ENCODE peak calls at places on chromosome 10, in six cellular contexts. One of them, this sample, is unnamed.

GRCh38 chr10:75469018-75469616 is 37.7 kb downstream of the LRMDA start:
- DNase-seq in NCI-H446 treated with DMSO at 0.1 percent for 48 hours: no peak
- DNase-seq in D341Med: no peak
- DNase-seq in activated CD8-positive, alpha-beta T cell treated with anti-CD3 and anti-CD28 coated beads for 36 hours: no peak
- DNase-seq in astrocyte of the spinal cord: peak
- DNase-seq in MCF 10A: peak
- DNase-seq in this sample: no peak

GRCh38 chr10:64537931-64538330 is 1016.7 kb downstream of the REEP3 start:
- DNase-seq in NCI-H446 treated with DMSO at 0.1 percent for 48 hours: no peak
- DNase-seq in D341Med: no peak
- DNase-seq in activated CD8-positive, alpha-beta T cell treated with anti-CD3 and anti-CD28 coated beads for 36 hours: no peak
- DNase-seq in astrocyte of the spinal cord: no peak
- DNase-seq in MCF 10A: no peak
- DNase-seq in this sample: no peak

GRCh38 chr10:70680899-70681730 is 8.8 kb downstream of the ADAMTS14 start:
- DNase-seq in NCI-H446 treated with DMSO at 0.1 percent for 48 hours: no peak
- DNase-seq in D341Med: no peak
- DNase-seq in activated CD8-positive, alpha-beta T cell treated with anti-CD3 and anti-CD28 coated beads for 36 hours: no peak
- DNase-seq in astrocyte of the spinal cord: no peak
- DNase-seq in MCF 10A: no peak
- DNase-seq in this sample: no peak

GRCh38 chr10:130929422-130930325 is 381.8 kb downstream of the TCERG1L start:
- DNase-seq in NCI-H446 treated with DMSO at 0.1 percent for 48 hours: no peak
- DNase-seq in D341Med: no peak
- DNase-seq in activated CD8-positive, alpha-beta T cell treated with anti-CD3 and anti-CD28 coated beads for 36 hours: no peak
- DNase-seq in astrocyte of the spinal cord: no peak
- DNase-seq in MCF 10A: no peak
- DNase-seq in this sample: no peak

GRCh38 chr10:43075612-43076003 is 1.3 kb upstream of the RET start:
- DNase-seq in NCI-H446 treated with DMSO at 0.1 percent for 48 hours: no peak
- DNase-seq in D341Med: no peak
- DNase-seq in activated CD8-positive, alpha-beta T cell treated with anti-CD3 and anti-CD28 coated beads for 36 hours: peak
- DNase-seq in astrocyte of the spinal cord: no peak
- DNase-seq in MCF 10A: no peak
- DNase-seq in this sample: no peak

GRCh38 chr10:32210306-32211045 is 136.5 kb downstream of the EPC1 start:
- DNase-seq in NCI-H446 treated with DMSO at 0.1 percent for 48 hours: peak
- DNase-seq in D341Med: peak
- DNase-seq in activated CD8-positive, alpha-beta T cell treated with anti-CD3 and anti-CD28 coated beads for 36 hours: peak
- DNase-seq in astrocyte of the spinal cord: peak
- DNase-seq in MCF 10A: peak
- DNase-seq in this sample: no peak

GRCh38 chr10:60964257-60965235 is 20.6 kb upstream of the RHOBTB1 start:
- DNase-seq in NCI-H446 treated with DMSO at 0.1 percent for 48 hours: peak
- DNase-seq in D341Med: peak
- DNase-seq in activated CD8-positive, alpha-beta T cell treated with anti-CD3 and anti-CD28 coated beads for 36 hours: peak
- DNase-seq in astrocyte of the spinal cord: peak
- DNase-seq in MCF 10A: peak
- DNase-seq in this sample: peak

GRCh38 chr10:95454356-95454755 is 106.8 kb downstream of the SORBS1 start:
- DNase-seq in NCI-H446 treated with DMSO at 0.1 percent for 48 hours: no peak
- DNase-seq in D341Med: no peak
- DNase-seq in activated CD8-positive, alpha-beta T cell treated with anti-CD3 and anti-CD28 coated beads for 36 hours: no peak
- DNase-seq in astrocyte of the spinal cord: no peak
- DNase-seq in MCF 10A: no peak
- DNase-seq in this sample: no peak

GRCh38 chr10:99676895-99677294 is 17.6 kb downstream of the ENTPD7 start:
- DNase-seq in NCI-H446 treated with DMSO at 0.1 percent for 48 hours: no peak
- DNase-seq in D341Med: no peak
- DNase-seq in activated CD8-positive, alpha-beta T cell treated with anti-CD3 and anti-CD28 coated beads for 36 hours: no peak
- DNase-seq in astrocyte of the spinal cord: no peak
- DNase-seq in MCF 10A: no peak
- DNase-seq in this sample: no peak

GRCh38 chr10:43610636-43611035 is 4.4 kb downstream of the ZNF485 start:
- DNase-seq in NCI-H446 treated with DMSO at 0.1 percent for 48 hours: no peak
- DNase-seq in D341Med: no peak
- DNase-seq in activated CD8-positive, alpha-beta T cell treated with anti-CD3 and anti-CD28 coated beads for 36 hours: no peak
- DNase-seq in astrocyte of the spinal cord: peak
- DNase-seq in MCF 10A: no peak
- DNase-seq in this sample: no peak

GRCh38 chr10:71975087-71975890 is 11.1 kb downstream of the CHST3 start:
- DNase-seq in NCI-H446 treated with DMSO at 0.1 percent for 48 hours: no peak
- DNase-seq in D341Med: no peak
- DNase-seq in activated CD8-positive, alpha-beta T cell treated with anti-CD3 and anti-CD28 coated beads for 36 hours: no peak
- DNase-seq in astrocyte of the spinal cord: no peak
- DNase-seq in MCF 10A: peak
- DNase-seq in this sample: no peak

GRCh38 chr10:59283456-59284082 is 78.8 kb downstream of the FAM13C start:
- DNase-seq in NCI-H446 treated with DMSO at 0.1 percent for 48 hours: peak
- DNase-seq in D341Med: no peak
- DNase-seq in activated CD8-positive, alpha-beta T cell treated with anti-CD3 and anti-CD28 coated beads for 36 hours: no peak
- DNase-seq in astrocyte of the spinal cord: no peak
- DNase-seq in MCF 10A: no peak
- DNase-seq in this sample: no peak

GRCh38 chr10:119246862-119247549 is 39.6 kb downstream of the GRK5 start:
- DNase-seq in NCI-H446 treated with DMSO at 0.1 percent for 48 hours: no peak
- DNase-seq in D341Med: no peak
- DNase-seq in activated CD8-positive, alpha-beta T cell treated with anti-CD3 and anti-CD28 coated beads for 36 hours: no peak
- DNase-seq in astrocyte of the spinal cord: peak
- DNase-seq in MCF 10A: peak
- DNase-seq in this sample: no peak

GRCh38 chr10:29873941-29874340 is 185.4 kb downstream of the JCAD start:
- DNase-seq in NCI-H446 treated with DMSO at 0.1 percent for 48 hours: no peak
- DNase-seq in D341Med: no peak
- DNase-seq in activated CD8-positive, alpha-beta T cell treated with anti-CD3 and anti-CD28 coated beads for 36 hours: no peak
- DNase-seq in astrocyte of the spinal cord: no peak
- DNase-seq in MCF 10A: no peak
- DNase-seq in this sample: no peak

GRCh38 chr10:287814-288213 is 152.6 kb downstream of the ZMYND11 start:
- DNase-seq in NCI-H446 treated with DMSO at 0.1 percent for 48 hours: no peak
- DNase-seq in D341Med: no peak
- DNase-seq in activated CD8-positive, alpha-beta T cell treated with anti-CD3 and anti-CD28 coated beads for 36 hours: no peak
- DNase-seq in astrocyte of the spinal cord: no peak
- DNase-seq in MCF 10A: peak
- DNase-seq in this sample: no peak

GRCh38 chr10:89954787-89955566 is 253.6 kb downstream of the KIF20B start:
- DNase-seq in NCI-H446 treated with DMSO at 0.1 percent for 48 hours: no peak
- DNase-seq in D341Med: no peak
- DNase-seq in activated CD8-positive, alpha-beta T cell treated with anti-CD3 and anti-CD28 coated beads for 36 hours: no peak
- DNase-seq in astrocyte of the spinal cord: peak
- DNase-seq in MCF 10A: peak
- DNase-seq in this sample: no peak

GRCh38 chr10:114801411-114801813 is 20.2 kb upstream of the FHIP2A start:
- DNase-seq in NCI-H446 treated with DMSO at 0.1 percent for 48 hours: no peak
- DNase-seq in D341Med: no peak
- DNase-seq in activated CD8-positive, alpha-beta T cell treated with anti-CD3 and anti-CD28 coated beads for 36 hours: peak
- DNase-seq in astrocyte of the spinal cord: no peak
- DNase-seq in MCF 10A: no peak
- DNase-seq in this sample: peak

GRCh38 chr10:98438715-98439114 is 8.0 kb downstream of the HPS1 start:
- DNase-seq in NCI-H446 treated with DMSO at 0.1 percent for 48 hours: no peak
- DNase-seq in D341Med: no peak
- DNase-seq in activated CD8-positive, alpha-beta T cell treated with anti-CD3 and anti-CD28 coated beads for 36 hours: no peak
- DNase-seq in astrocyte of the spinal cord: no peak
- DNase-seq in MCF 10A: no peak
- DNase-seq in this sample: no peak

GRCh38 chr10:44860811-44861751 is 50.1 kb upstream of the TMEM72 start:
- DNase-seq in NCI-H446 treated with DMSO at 0.1 percent for 48 hours: no peak
- DNase-seq in D341Med: peak
- DNase-seq in activated CD8-positive, alpha-beta T cell treated with anti-CD3 and anti-CD28 coated beads for 36 hours: no peak
- DNase-seq in astrocyte of the spinal cord: peak
- DNase-seq in MCF 10A: no peak
- DNase-seq in this sample: no peak

GRCh38 chr10:132306951-132307751 is 599 bp downstream of the STK32C start:
- DNase-seq in NCI-H446 treated with DMSO at 0.1 percent for 48 hours: no peak
- DNase-seq in D341Med: peak
- DNase-seq in activated CD8-positive, alpha-beta T cell treated with anti-CD3 and anti-CD28 coated beads for 36 hours: peak
- DNase-seq in astrocyte of the spinal cord: no peak
- DNase-seq in MCF 10A: peak
- DNase-seq in this sample: no peak

GRCh38 chr10:97083228-97083860 is 102.4 kb downstream of the SLIT1 start:
- DNase-seq in NCI-H446 treated with DMSO at 0.1 percent for 48 hours: no peak
- DNase-seq in D341Med: no peak
- DNase-seq in activated CD8-positive, alpha-beta T cell treated with anti-CD3 and anti-CD28 coated beads for 36 hours: no peak
- DNase-seq in astrocyte of the spinal cord: no peak
- DNase-seq in MCF 10A: no peak
- DNase-seq in this sample: no peak

GRCh38 chr10:7519351-7519750 is 108.5 kb upstream of the SFMBT2 start:
- DNase-seq in NCI-H446 treated with DMSO at 0.1 percent for 48 hours: no peak
- DNase-seq in D341Med: no peak
- DNase-seq in activated CD8-positive, alpha-beta T cell treated with anti-CD3 and anti-CD28 coated beads for 36 hours: no peak
- DNase-seq in astrocyte of the spinal cord: no peak
- DNase-seq in MCF 10A: peak
- DNase-seq in this sample: no peak

GRCh38 chr10:102410427-102411073 is 8.0 kb downstream of the PSD start:
- DNase-seq in NCI-H446 treated with DMSO at 0.1 percent for 48 hours: no peak
- DNase-seq in D341Med: no peak
- DNase-seq in activated CD8-positive, alpha-beta T cell treated with anti-CD3 and anti-CD28 coated beads for 36 hours: peak
- DNase-seq in astrocyte of the spinal cord: no peak
- DNase-seq in MCF 10A: no peak
- DNase-seq in this sample: no peak

GRCh38 chr10:6916601-6917000 is 336.5 kb upstream of the PRKCQ start:
- DNase-seq in NCI-H446 treated with DMSO at 0.1 percent for 48 hours: no peak
- DNase-seq in D341Med: no peak
- DNase-seq in activated CD8-positive, alpha-beta T cell treated with anti-CD3 and anti-CD28 coated beads for 36 hours: no peak
- DNase-seq in astrocyte of the spinal cord: no peak
- DNase-seq in MCF 10A: no peak
- DNase-seq in this sample: no peak

GRCh38 chr10:114714281-114714741 is 56.2 kb upstream of the ABLIM1 start:
- DNase-seq in NCI-H446 treated with DMSO at 0.1 percent for 48 hours: peak
- DNase-seq in D341Med: no peak
- DNase-seq in activated CD8-positive, alpha-beta T cell treated with anti-CD3 and anti-CD28 coated beads for 36 hours: no peak
- DNase-seq in astrocyte of the spinal cord: peak
- DNase-seq in MCF 10A: peak
- DNase-seq in this sample: no peak

GRCh38 chr10:24341897-24342296 is 133.0 kb downstream of the KIAA1217 start:
- DNase-seq in NCI-H446 treated with DMSO at 0.1 percent for 48 hours: no peak
- DNase-seq in D341Med: no peak
- DNase-seq in activated CD8-positive, alpha-beta T cell treated with anti-CD3 and anti-CD28 coated beads for 36 hours: no peak
- DNase-seq in astrocyte of the spinal cord: no peak
- DNase-seq in MCF 10A: no peak
- DNase-seq in this sample: no peak

GRCh38 chr10:58435297-58435696 is 50.1 kb downstream of the TFAM start:
- DNase-seq in NCI-H446 treated with DMSO at 0.1 percent for 48 hours: peak
- DNase-seq in D341Med: no peak
- DNase-seq in activated CD8-positive, alpha-beta T cell treated with anti-CD3 and anti-CD28 coated beads for 36 hours: peak
- DNase-seq in astrocyte of the spinal cord: peak
- DNase-seq in MCF 10A: peak
- DNase-seq in this sample: peak

GRCh38 chr10:123906884-123907652 is 15.5 kb upstream of the CPXM2 start:
- DNase-seq in NCI-H446 treated with DMSO at 0.1 percent for 48 hours: no peak
- DNase-seq in D341Med: no peak
- DNase-seq in activated CD8-positive, alpha-beta T cell treated with anti-CD3 and anti-CD28 coated beads for 36 hours: no peak
- DNase-seq in astrocyte of the spinal cord: no peak
- DNase-seq in MCF 10A: no peak
- DNase-seq in this sample: no peak

GRCh38 chr10:30029164-30029889 is 30.1 kb downstream of the JCAD start:
- DNase-seq in NCI-H446 treated with DMSO at 0.1 percent for 48 hours: peak
- DNase-seq in D341Med: no peak
- DNase-seq in activated CD8-positive, alpha-beta T cell treated with anti-CD3 and anti-CD28 coated beads for 36 hours: no peak
- DNase-seq in astrocyte of the spinal cord: no peak
- DNase-seq in MCF 10A: no peak
- DNase-seq in this sample: no peak

GRCh38 chr10:22027666-22028238 is 24.2 kb upstream of the DNAJC1 start:
- DNase-seq in NCI-H446 treated with DMSO at 0.1 percent for 48 hours: no peak
- DNase-seq in D341Med: no peak
- DNase-seq in activated CD8-positive, alpha-beta T cell treated with anti-CD3 and anti-CD28 coated beads for 36 hours: no peak
- DNase-seq in astrocyte of the spinal cord: no peak
- DNase-seq in MCF 10A: no peak
- DNase-seq in this sample: no peak

GRCh38 chr10:46540412-46541016 is 15.9 kb downstream of the GPRIN2 start:
- DNase-seq in NCI-H446 treated with DMSO at 0.1 percent for 48 hours: no peak
- DNase-seq in D341Med: no peak
- DNase-seq in activated CD8-positive, alpha-beta T cell treated with anti-CD3 and anti-CD28 coated beads for 36 hours: peak
- DNase-seq in astrocyte of the spinal cord: no peak
- DNase-seq in MCF 10A: no peak
- DNase-seq in this sample: no peak

GRCh38 chr10:130994845-130995244 is 316.7 kb downstream of the TCERG1L start:
- DNase-seq in NCI-H446 treated with DMSO at 0.1 percent for 48 hours: no peak
- DNase-seq in D341Med: no peak
- DNase-seq in activated CD8-positive, alpha-beta T cell treated with anti-CD3 and anti-CD28 coated beads for 36 hours: no peak
- DNase-seq in astrocyte of the spinal cord: no peak
- DNase-seq in MCF 10A: no peak
- DNase-seq in this sample: no peak

GRCh38 chr10:15579605-15580004 is 140.1 kb downstream of the ITGA8 start:
- DNase-seq in NCI-H446 treated with DMSO at 0.1 percent for 48 hours: no peak
- DNase-seq in D341Med: no peak
- DNase-seq in activated CD8-positive, alpha-beta T cell treated with anti-CD3 and anti-CD28 coated beads for 36 hours: no peak
- DNase-seq in astrocyte of the spinal cord: peak
- DNase-seq in MCF 10A: no peak
- DNase-seq in this sample: no peak

GRCh38 chr10:133467286-133467911 is 13.7 kb downstream of the SCART1 start:
- DNase-seq in NCI-H446 treated with DMSO at 0.1 percent for 48 hours: no peak
- DNase-seq in D341Med: peak
- DNase-seq in activated CD8-positive, alpha-beta T cell treated with anti-CD3 and anti-CD28 coated beads for 36 hours: no peak
- DNase-seq in astrocyte of the spinal cord: no peak
- DNase-seq in MCF 10A: no peak
- DNase-seq in this sample: no peak

GRCh38 chr10:89645742-89646172 is 715 bp upstream of the PANK1 start:
- DNase-seq in NCI-H446 treated with DMSO at 0.1 percent for 48 hours: no peak
- DNase-seq in D341Med: no peak
- DNase-seq in activated CD8-positive, alpha-beta T cell treated with anti-CD3 and anti-CD28 coated beads for 36 hours: no peak
- DNase-seq in astrocyte of the spinal cord: no peak
- DNase-seq in MCF 10A: no peak
- DNase-seq in this sample: peak